ENCODE peak calls at places on chromosome 7, in nine cellular contexts. F is psoas muscle; N is hippocampal formation; P is naive thymus-derived CD8-positive, alpha-beta T cell; M is thyroid gland; X is occipital lobe; Z is NCI-H2081; H is NCI-H446; O is DMS79. W is an unnamed sample.

GRCh38 chr7:13850185-13850752 is 139.2 kb downstream of the ETV1 start:
- DNase-seq in H (peak), F (no peak), N (no peak), X (no peak), M (no peak), O (no peak), P (no peak), Z (peak), W (peak)

GRCh38 chr7:132202541-132202940 is 373.7 kb downstream of the PLXNA4 start:
- DNase-seq in O (no peak), N (no peak), H (no peak), X (no peak), P (no peak), Z (no peak), F (no peak), M (no peak), W (no peak)

GRCh38 chr7:114925443-114925842 is 3.5 kb downstream of the MDFIC start:
- DNase-seq in M (no peak), Z (no peak), H (no peak), O (no peak), P (no peak), X (no peak), F (no peak), N (no peak), W (no peak)

GRCh38 chr7:11970132-11970531 is 138.1 kb upstream of the THSD7A start:
- DNase-seq in N (no peak), X (no peak), O (no peak), P (no peak), F (no peak), M (no peak), Z (no peak), H (no peak), W (no peak)

GRCh38 chr7:37083311-37084096 is 359.2 kb upstream of the AOAH start:
- DNase-seq in M (no peak), H (peak), P (no peak), X (peak), N (no peak), F (peak), Z (no peak), O (no peak), W (no peak)

GRCh38 chr7:40747856-40748255 is 613.1 kb downstream of the SUGCT start:
- DNase-seq in O (no peak), N (no peak), Z (no peak), M (no peak), H (no peak), F (no peak), P (no peak), X (no peak), W (no peak)

GRCh38 chr7:106425017-106425719 is 140.4 kb upstream of the NAMPT start:
- DNase-seq in Z (no peak), F (peak), O (peak), N (peak), H (peak), P (no peak), M (peak), X (peak), W (peak)

GRCh38 chr7:123624527-123625183 is 23.0 kb downstream of the ASB15 start:
- DNase-seq in P (peak), H (no peak), M (peak), N (no peak), F (peak), O (no peak), Z (no peak), X (no peak), W (peak)

GRCh38 chr7:102253076-102253972 is 33.3 kb upstream of the SH2B2 start:
- DNase-seq in M (peak), X (no peak), Z (no peak), O (no peak), N (no peak), H (no peak), F (no peak), P (no peak), W (no peak)

GRCh38 chr7:6251653-6252052 is 20.8 kb downstream of the CYTH3 start:
- DNase-seq in N (no peak), X (no peak), O (no peak), P (no peak), Z (no peak), F (no peak), M (no peak), H (no peak), W (no peak)

GRCh38 chr7:131072505-131073091 is 255.1 kb upstream of the MKLN1 start:
- DNase-seq in O (no peak), M (no peak), H (no peak), F (no peak), P (no peak), Z (no peak), X (no peak), N (no peak), W (no peak)

GRCh38 chr7:104271948-104272347 is 56.5 kb upstream of the LHFPL3 start:
- DNase-seq in O (no peak), Z (no peak), M (no peak), X (no peak), P (no peak), H (no peak), N (no peak), F (no peak), W (no peak)

W was measured in GM20000.